ENCODE peak calls at places on chromosomes 7 and 10, in seven cellular contexts. N is GM20000, Q is epithelial cell of proximal tubule, T is breast epithelium, K is left ventricle myocardium inferior, O is PC-3, U is OCI-LY7. Z is an unnamed sample.

GRCh38 chr10:97010695-97011206 is 175.0 kb downstream of the SLIT1 start:
- DNase-seq in N (no peak), Q (no peak), T (no peak), K (no peak), O (no peak), U (no peak), Z (no peak)

GRCh38 chr7:135441791-135442190 is 68.1 kb downstream of the CNOT4 start:
- DNase-seq in N (no peak), Q (no peak), T (no peak), K (no peak), O (peak; percentile 70), U (no peak), Z (peak; percentile 74)

GRCh38 chr10:119104653-119105024 is 726 bp downstream of the DENND10 start:
- DNase-seq in N (no peak), Q (no peak), T (no peak), K (peak; percentile 19), O (no peak), U (peak; percentile 19), Z (peak; percentile 25)

GRCh38 chr10:34609287-34609940 is 205.7 kb downstream of the PARD3 start:
- DNase-seq in N (no peak), Q (no peak), T (no peak), K (no peak), O (no peak), U (no peak), Z (no peak)

GRCh38 chr10:86287422-86287793 is 79.2 kb downstream of the GRID1 start:
- DNase-seq in N (no peak), Q (no peak), T (no peak), K (no peak), O (no peak), U (no peak), Z (no peak)

GRCh38 chr10:112875474-112876267 is 74.4 kb upstream of the TCF7L2 start:
- DNase-seq in N (no peak), Q (no peak), T (no peak), K (no peak), O (peak; percentile 57), U (no peak), Z (peak; percentile 84)

GRCh38 chr7:130369110-130369711 is 11.1 kb upstream of the CPA1 start:
- DNase-seq in N (no peak), Q (no peak), T (no peak), K (no peak), O (no peak), U (no peak), Z (peak; percentile 36)

GRCh38 chr7:138890782-138891445 is 90.3 kb downstream of the KIAA1549 start:
- DNase-seq in N (no peak), Q (peak; percentile 35), T (peak; percentile 76), K (peak; percentile 30), O (peak; percentile 97), U (no peak), Z (no peak)

GRCh38 chr7:149877890-149878522 is 4.2 kb downstream of the ATP6V0E2 start:
- DNase-seq in N (no peak), Q (no peak), T (no peak), K (no peak), O (no peak), U (no peak), Z (no peak)

GRCh38 chr10:101043356-101043707 is 12.3 kb downstream of the SFXN3 start:
- DNase-seq in N (no peak), Q (no peak), T (no peak), K (no peak), O (no peak), U (no peak), Z (no peak)

GRCh38 chr10:31157125-31157983 is 125.7 kb upstream of the ZNF438 start:
- DNase-seq in N (no peak), Q (no peak), T (no peak), K (peak; percentile 76), O (no peak), U (no peak), Z (no peak)

GRCh38 chr10:119290301-119291036 is 83.1 kb downstream of the GRK5 start:
- DNase-seq in N (no peak), Q (no peak), T (no peak), K (no peak), O (no peak), U (no peak), Z (no peak)

GRCh38 chr7:47088329-47089067 is 493.4 kb downstream of the TNS3 start:
- DNase-seq in N (peak; percentile 45), Q (no peak), T (no peak), K (peak; percentile 49), O (peak; percentile 74), U (peak; percentile 45), Z (peak; percentile 64)

GRCh38 chr7:17772581-17773288 is 167.6 kb downstream of the SNX13 start:
- DNase-seq in N (no peak), Q (no peak), T (no peak), K (no peak), O (no peak), U (no peak), Z (no peak)

GRCh38 chr7:44398506-44398905 is 73.1 kb upstream of the CAMK2B start:
- DNase-seq in N (no peak), Q (no peak), T (no peak), K (peak; percentile 42), O (no peak), U (no peak), Z (no peak)

GRCh38 chr10:79244841-79245504 is 102.3 kb upstream of the PPIF start:
- DNase-seq in N (peak; percentile 77), Q (no peak), T (no peak), K (no peak), O (no peak), U (peak; percentile 86), Z (no peak)

DNA sequence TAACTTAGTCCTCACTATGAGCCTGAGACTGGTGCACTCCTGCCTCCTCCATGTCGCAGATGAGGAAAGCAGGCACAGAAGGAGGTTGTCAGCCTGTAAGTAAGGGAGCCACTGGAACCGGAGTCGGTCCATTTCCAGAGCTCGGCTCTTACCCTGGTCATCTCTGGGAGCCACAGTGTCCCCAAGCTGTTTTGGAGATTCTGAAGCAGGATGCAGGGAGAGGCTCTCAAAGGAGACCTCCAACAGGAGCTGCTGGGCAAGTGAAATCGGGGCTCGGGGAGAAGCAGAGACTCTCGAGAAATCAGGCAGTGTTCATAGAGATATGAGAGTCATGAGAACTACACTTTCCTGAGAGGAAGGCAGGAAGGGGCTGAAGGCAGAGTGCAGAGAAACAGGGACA is 39.0 kb downstream of the VSTM4 start:
- DNase-seq in N (no peak), Q (no peak), T (no peak), K (no peak), O (no peak), U (no peak), Z (no peak)
- TF ChIP-seq CTCF in N (no peak), Q (no peak), T (no peak), K (no peak), O (no peak), U (no peak), Z (no peak)

GRCh38 chr10:16314259-16314658 is 122.6 kb upstream of the PTER start:
- DNase-seq in N (no peak), Q (no peak), T (no peak), K (no peak), O (no peak), U (peak; percentile 1), Z (peak; percentile 23)
- TF ChIP-seq CTCF in N (no peak), Q (peak; percentile 55), T (no peak), K (peak; percentile 20), O (no peak), U (peak; percentile 46), Z (peak; percentile 22)

GRCh38 chr10:71783917-71784678 is 10.8 kb upstream of the VSIR start:
- DNase-seq in N (no peak), Q (no peak), T (no peak), K (no peak), O (no peak), U (no peak), Z (no peak)
- TF ChIP-seq CTCF in N (no peak), Q (no peak), T (no peak), K (no peak), O (no peak), U (no peak), Z (no peak)

GRCh38 chr10:63520463-63521388 is 475 bp upstream of the REEP3 start:
- DNase-seq in N (peak; percentile 91), Q (no peak), T (peak; percentile 66), K (peak; percentile 76), O (peak; percentile 95), U (peak; percentile 76), Z (peak; percentile 89)

GRCh38 chr10:63518690-63519288 is 2.4 kb upstream of the REEP3 start:
- DNase-seq in N (no peak), Q (no peak), T (no peak), K (no peak), O (no peak), U (no peak), Z (no peak)

GRCh38 chr10:63516207-63516606 is 5.0 kb upstream of the REEP3 start:
- DNase-seq in N (no peak), Q (no peak), T (no peak), K (no peak), O (no peak), U (no peak), Z (no peak)

GRCh38 chr10:63515002-63515763 is 6.0 kb upstream of the REEP3 start:
- DNase-seq in N (no peak), Q (no peak), T (no peak), K (no peak), O (peak; percentile 89), U (peak; percentile 9), Z (peak; percentile 42)
- TF ChIP-seq CTCF in N (no peak), Q (no peak), T (no peak), K (no peak), O (no peak), U (no peak), Z (no peak)

Z was measured in MCF 10A.